ENCODE peak calls at places on chromosomes 12 and 14, in five cellular contexts. Y is IMR-90, D is esophagus muscularis mucosa, Q is neural progenitor cell, P is uterus. K is an unnamed sample.

GRCh38 chr12:19404232-19404880 is 34.9 kb upstream of the AEBP2 start:
- DNase-seq in D (no peak), Q (no peak), Y (no peak), P (no peak), K (no peak)

GRCh38 chr14:74190910-74191575 is 48.2 kb upstream of the VSX2 start:
- DNase-seq in Q (no peak), Y (peak; percentile 2), D (no peak), P (no peak), K (peak; percentile 49)

GRCh38 chr12:114945351-114945750 is 261.4 kb upstream of the TBX3 start:
- DNase-seq in Q (no peak), D (no peak), Y (no peak), P (no peak), K (no peak)

GRCh38 chr12:98593351-98594049 is at the start of gene SLC25A3:
- DNase-seq in P (peak; percentile 97), Q (peak; percentile 99), D (peak; percentile 99), Y (peak; percentile 98), K (peak; percentile 97)

GRCh38 chr12:43113153-43113552 is 438.9 kb downstream of the ADAMTS20 start:
- DNase-seq in Q (no peak), P (peak; percentile 16), D (no peak), Y (no peak), K (no peak)

GRCh38 chr12:71018682-71019081 is 98.1 kb upstream of the PTPRR start:
- DNase-seq in D (no peak), Y (no peak), Q (no peak), P (no peak), K (no peak)

GRCh38 chr12:12819752-12820311 is 6.7 kb downstream of the DDX47 start:
- DNase-seq in P (peak; percentile 26), D (no peak), Q (no peak), Y (peak; percentile 96), K (no peak)

GRCh38 chr12:104630230-104630670 is 173.5 kb downstream of the CHST11 start:
- DNase-seq in D (no peak), Q (peak; percentile 24), P (no peak), Y (no peak), K (no peak)

GRCh38 chr14:103651585-103651984 is 22.6 kb downstream of the KLC1 start:
- DNase-seq in P (no peak), D (no peak), Y (no peak), Q (no peak), K (no peak)

GRCh38 chr12:51847830-51848727 is at the start of gene FIGNL2:
- DNase-seq in P (no peak), Q (peak; percentile 87), D (no peak), Y (peak; percentile 12), K (no peak)
- H3K27ac ChIP-seq in P (peak within 1 kb of the TSS; percentile 72), Q (peak within 1 kb of the TSS; percentile 79), D (peak within 1 kb of the TSS; percentile 68), Y (no peak within 1 kb of the TSS), K (peak within 1 kb of the TSS; percentile 15)

GRCh38 chr12:14395059-14395778 is 29.7 kb downstream of the ATF7IP start:
- DNase-seq in D (no peak), Q (no peak), Y (no peak), P (no peak), K (no peak)
- H3K4me3 ChIP-seq in D (peak overlapping the region; percentile 40), Q (peak overlapping the region; percentile 16), Y (no peak overlapping the region), P (no peak overlapping the region), K (no peak overlapping the region)

GRCh38 chr12:26198742-26199141 is 3.4 kb downstream of the SSPN start:
- DNase-seq in D (no peak), P (peak; percentile 50), Y (peak; percentile 63), Q (no peak), K (no peak)

GRCh38 chr12:26195641-26196423 is 459 bp downstream of the SSPN start:
- DNase-seq in Q (peak; percentile 58), Y (peak; percentile 31), D (no peak), P (peak; percentile 56), K (peak; percentile 77)

GRCh38 chr12:26197832-26198231 is 2.5 kb downstream of the SSPN start:
- DNase-seq in Y (no peak), D (no peak), P (no peak), Q (no peak), K (no peak)

GRCh38 chr12:26195250-26195640 is at the start of gene SSPN:
- DNase-seq in Q (peak; percentile 62), Y (peak; percentile 61), P (peak; percentile 78), D (no peak), K (peak; percentile 86)

GRCh38 chr12:26196424-26196722 is 1.0 kb downstream of the SSPN start:
- DNase-seq in D (no peak), Q (no peak), Y (peak; percentile 25), P (no peak), K (peak; percentile 19)
- H3K27ac ChIP-seq in D (peak overlapping the region; percentile 95), Q (no peak overlapping the region), Y (no peak overlapping the region), P (peak overlapping the region; percentile 86), K (peak overlapping the region; percentile 94)

GRCh38 chr12:8065991-8066594 is at the start of gene C3AR1:
- DNase-seq in P (no peak), Q (no peak), Y (peak; percentile 79), D (no peak), K (no peak)
- H3K4me3 ChIP-seq in P (no peak within 1 kb of the TSS), Q (no peak within 1 kb of the TSS), Y (no peak within 1 kb of the TSS), D (peak within 1 kb of the TSS; percentile 36), K (no peak within 1 kb of the TSS)

DNA sequence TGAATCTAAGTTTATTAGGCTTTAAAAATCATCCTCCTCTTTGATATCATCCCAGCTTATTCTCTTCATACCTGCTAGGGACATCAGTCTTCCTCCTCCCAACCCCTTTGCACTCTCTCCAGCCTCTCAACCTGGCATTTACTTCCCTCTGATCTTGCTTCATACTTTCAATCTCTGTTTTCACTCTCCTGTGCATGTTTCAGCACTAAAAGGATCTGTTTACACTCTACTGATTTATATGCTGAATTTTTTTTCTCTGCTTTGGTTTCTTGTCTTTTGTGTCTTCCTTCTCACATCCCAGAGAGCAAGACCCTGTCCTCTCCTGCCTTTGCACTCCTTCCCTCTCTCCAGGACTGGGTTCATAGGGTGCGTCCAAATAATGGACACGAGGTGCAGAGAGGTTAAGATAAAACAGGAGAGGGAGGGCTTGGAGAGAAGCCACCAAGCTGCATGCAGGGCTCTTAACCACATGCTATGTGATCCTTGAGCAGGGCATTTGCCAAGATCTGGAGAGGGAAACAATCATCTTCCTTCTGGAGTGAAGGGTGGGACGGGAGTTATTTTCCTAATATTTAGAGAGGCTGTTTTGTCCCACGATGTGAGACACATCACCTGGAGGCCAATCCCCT is 3.0 kb upstream of the CISTR start:
- DNase-seq in D (no peak), Y (peak; percentile 52), Q (no peak), P (no peak), K (peak; percentile 76)
- H3K27ac ChIP-seq in D (no peak overlapping the region), Y (no peak overlapping the region), Q (no peak overlapping the region), P (peak overlapping the region; percentile 23), K (peak overlapping the region; percentile 61)

GRCh38 chr14:75543258-75543657 is 21.0 kb downstream of the BATF start:
- DNase-seq in Q (no peak), P (no peak), Y (no peak), D (no peak), K (no peak)
- H3K4me3 ChIP-seq in Q (no peak overlapping the region), P (no peak overlapping the region), Y (no peak overlapping the region), D (no peak overlapping the region), K (no peak overlapping the region)

GRCh38 chr14:50797250-50798047 is 33.5 kb downstream of the NIN start:
- DNase-seq in P (no peak), Q (no peak), Y (peak; percentile 34), D (no peak), K (no peak)

GRCh38 chr14:50798048-50798421 is 32.9 kb downstream of the NIN start:
- DNase-seq in Y (no peak), D (no peak), Q (peak; percentile 60), P (no peak), K (no peak)

GRCh38 chr14:50795127-50795526 is 35.8 kb downstream of the NIN start:
- DNase-seq in P (no peak), Y (no peak), Q (no peak), D (no peak), K (no peak)

GRCh38 chr14:50795909-50796308 is 35.1 kb downstream of the NIN start:
- DNase-seq in Y (no peak), D (no peak), Q (no peak), P (no peak), K (no peak)

GRCh38 chr14:50796391-50796790 is 34.6 kb downstream of the NIN start:
- DNase-seq in D (no peak), Q (no peak), Y (no peak), P (no peak), K (no peak)
- H3K27ac ChIP-seq in D (no peak overlapping the region), Q (no peak overlapping the region), Y (no peak overlapping the region), P (peak overlapping the region; percentile 29), K (no peak overlapping the region)

GRCh38 chr12:66587912-66588311 is 91.0 kb downstream of the GRIP1 start:
- DNase-seq in Q (no peak), Y (peak; percentile 7), P (no peak), D (no peak), K (no peak)

GRCh38 chr12:66594688-66595087 is 84.2 kb downstream of the GRIP1 start:
- DNase-seq in Y (no peak), D (no peak), Q (no peak), P (no peak), K (no peak)

GRCh38 chr12:66590276-66590675 is 88.6 kb downstream of the GRIP1 start:
- DNase-seq in P (no peak), D (no peak), Q (no peak), Y (no peak), K (no peak)

GRCh38 chr12:66584673-66585072 is 94.2 kb downstream of the GRIP1 start:
- DNase-seq in P (no peak), Q (no peak), Y (no peak), D (no peak), K (no peak)

DNA sequence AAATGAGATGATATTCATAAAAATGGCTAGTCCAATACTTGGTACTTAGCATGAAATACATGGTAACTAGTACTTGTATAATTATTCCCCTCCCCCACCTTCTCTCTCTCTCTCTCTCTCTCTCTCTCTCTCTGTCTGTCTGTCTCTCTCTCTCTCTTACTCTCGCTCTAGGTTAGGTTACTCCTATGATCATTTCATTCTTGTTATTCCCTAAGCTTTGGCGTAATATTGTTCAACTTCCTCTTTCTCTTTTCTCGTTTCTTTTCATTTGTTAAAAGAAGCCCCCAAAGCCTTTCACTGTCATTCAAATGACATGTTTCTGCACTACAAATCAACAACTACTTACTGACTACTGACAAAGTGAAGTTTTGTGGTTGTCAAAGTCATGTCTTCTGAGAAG is 89.8 kb downstream of the GRIP1 start:
- DNase-seq in D (no peak), Y (no peak), Q (no peak), P (no peak), K (no peak)
- H3K4me3 ChIP-seq in D (no peak overlapping the region), Y (no peak overlapping the region), Q (no peak overlapping the region), P (no peak overlapping the region), K (no peak overlapping the region)

K was measured in thyroid gland.